ENCODE peak calls at places on chromosomes 3 and 15, in six cellular contexts. F, Q, G, X, Y and L are unnamed samples.

GRCh38 chr3:51709675-51710074 is 2.8 kb downstream of the GRM2 start:
- DNase-seq in F (no peak), Q (no peak), G (no peak), X (no peak), Y (no peak), L (no peak)

GRCh38 chr15:92617197-92618037 is 38.2 kb downstream of the FAM174B start:
- DNase-seq in F (no peak), Q (peak; percentile 90), G (peak; percentile 73), X (peak; percentile 74), Y (no peak), L (no peak)

GRCh38 chr3:106242779-106243178 is 374.0 kb upstream of the CBLB start:
- DNase-seq in F (no peak), Q (no peak), G (no peak), X (no peak), Y (no peak), L (no peak)

GRCh38 chr15:39580630-39581500 is at the start of gene THBS1:
- DNase-seq in F (peak; percentile 87), Q (peak; percentile 94), G (peak; percentile 94), X (peak; percentile 85), Y (peak; percentile 44), L (peak; percentile 94)

GRCh38 chr3:69406156-69406555 is 20.3 kb upstream of the FRMD4B start:
- DNase-seq in F (no peak), Q (no peak), G (no peak), X (peak; percentile 75), Y (no peak), L (no peak)

GRCh38 chr3:108804956-108805355 is 17.6 kb upstream of the TRAT1 start:
- DNase-seq in F (no peak), Q (no peak), G (no peak), X (no peak), Y (no peak), L (no peak)

GRCh38 chr3:142029052-142029642 is 120.2 kb downstream of the TFDP2 start:
- DNase-seq in F (no peak), Q (no peak), G (no peak), X (no peak), Y (no peak), L (no peak)

GRCh38 chr3:15330031-15330596 is 2.3 kb downstream of the SH3BP5 start:
- DNase-seq in F (no peak), Q (peak; percentile 85), G (peak; percentile 88), X (peak; percentile 61), Y (no peak), L (peak; percentile 86)

GRCh38 chr3:35120026-35120425 is 519.3 kb upstream of the ARPP21 start:
- DNase-seq in F (no peak), Q (no peak), G (no peak), X (no peak), Y (no peak), L (no peak)

GRCh38 chr3:109355625-109356441 is 18.5 kb upstream of the DPPA4 start:
- DNase-seq in F (no peak), Q (no peak), G (no peak), X (no peak), Y (no peak), L (no peak)

GRCh38 chr3:9548991-9549390 is 4.6 kb downstream of the LHFPL4 start:
- DNase-seq in F (no peak), Q (no peak), G (no peak), X (no peak), Y (no peak), L (no peak)

GRCh38 chr15:70526221-70526973 is 237.0 kb downstream of the UACA start:
- DNase-seq in F (peak; percentile 78), Q (no peak), G (peak; percentile 78), X (no peak), Y (peak; percentile 70), L (no peak)

GRCh38 chr3:53748512-53749271 is 97.5 kb downstream of the CHDH start:
- DNase-seq in F (peak; percentile 72), Q (no peak), G (no peak), X (peak; percentile 38), Y (no peak), L (no peak)

GRCh38 chr15:37981781-37982180 is 47.3 kb downstream of the TMCO5A start:
- DNase-seq in F (no peak), Q (no peak), G (no peak), X (no peak), Y (no peak), L (no peak)

GRCh38 chr15:89089316-89090230 is 1.3 kb downstream of the ABHD2 start:
- DNase-seq in F (no peak), Q (no peak), G (no peak), X (no peak), Y (no peak), L (no peak)

GRCh38 chr3:150222646-150223045 is 185.5 kb upstream of the TSC22D2 start:
- DNase-seq in F (no peak), Q (no peak), G (no peak), X (no peak), Y (no peak), L (no peak)

GRCh38 chr3:150222190-150222548 is 185.9 kb upstream of the TSC22D2 start:
- DNase-seq in F (no peak), Q (no peak), G (no peak), X (no peak), Y (no peak), L (no peak)

GRCh38 chr3:150223568-150223967 is 184.5 kb upstream of the TSC22D2 start:
- DNase-seq in F (no peak), Q (no peak), G (no peak), X (no peak), Y (no peak), L (no peak)

GRCh38 chr3:150220791-150221190 is 187.3 kb upstream of the TSC22D2 start:
- DNase-seq in F (no peak), Q (no peak), G (no peak), X (no peak), Y (no peak), L (no peak)

GRCh38 chr3:150223090-150223489 is 185.0 kb upstream of the TSC22D2 start:
- DNase-seq in F (no peak), Q (no peak), G (no peak), X (no peak), Y (no peak), L (no peak)
- H3K27ac ChIP-seq in F (no peak overlapping the region), Q (no peak overlapping the region), G (no peak overlapping the region), X (no peak overlapping the region), Y (no peak overlapping the region), L (no peak overlapping the region)

GRCh38 chr3:13788522-13789424 is 91.1 kb downstream of the WNT7A start:
- DNase-seq in F (no peak), Q (no peak), G (no peak), X (no peak), Y (no peak), L (no peak)

GRCh38 chr3:13792512-13793347 is 87.1 kb downstream of the WNT7A start:
- DNase-seq in F (no peak), Q (no peak), G (no peak), X (no peak), Y (no peak), L (no peak)

GRCh38 chr3:13790376-13791219 is 89.3 kb downstream of the WNT7A start:
- DNase-seq in F (peak; percentile 64), Q (no peak), G (no peak), X (no peak), Y (no peak), L (no peak)

GRCh38 chr3:13793451-13793850 is 86.4 kb downstream of the WNT7A start:
- DNase-seq in F (no peak), Q (no peak), G (no peak), X (no peak), Y (no peak), L (no peak)

GRCh38 chr3:13791501-13792490 is 88.1 kb downstream of the WNT7A start:
- DNase-seq in F (no peak), Q (no peak), G (no peak), X (no peak), Y (no peak), L (no peak)
- H3K27ac ChIP-seq in F (no peak overlapping the region), Q (no peak overlapping the region), G (no peak overlapping the region), X (no peak overlapping the region), Y (no peak overlapping the region), L (no peak overlapping the region)

GRCh38 chr15:66650433-66650832 is 51.6 kb upstream of the SMAD6 start:
- DNase-seq in F (no peak), Q (no peak), G (no peak), X (peak; percentile 63), Y (no peak), L (peak; percentile 75)
- H3K27ac ChIP-seq in F (no peak overlapping the region), Q (no peak overlapping the region), G (no peak overlapping the region), X (no peak overlapping the region), Y (no peak overlapping the region), L (no peak overlapping the region)

DNA sequence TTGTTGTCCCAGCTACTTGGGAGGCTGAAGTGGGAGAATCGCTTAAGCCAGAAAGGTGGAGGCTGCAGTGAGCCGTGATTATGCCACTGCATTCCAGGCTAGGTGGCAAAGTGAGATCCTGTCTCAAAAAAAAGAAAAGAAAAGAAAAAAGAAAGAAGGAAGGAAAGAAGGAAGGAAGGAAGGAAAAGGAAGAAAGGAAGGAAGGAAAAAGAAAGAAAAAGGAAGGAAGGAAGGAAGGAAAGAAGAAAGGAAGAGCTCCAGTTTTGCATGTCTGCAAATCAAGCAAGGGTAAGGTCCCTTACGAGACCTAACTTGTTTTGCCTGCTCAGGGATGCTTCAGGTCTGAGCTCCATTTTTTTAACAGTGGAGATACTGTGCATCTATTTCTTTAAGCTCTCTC is 3.6 kb upstream of the XIRP1 start:
- DNase-seq in F (no peak), Q (no peak), G (no peak), X (no peak), Y (no peak), L (no peak)
- H3K27ac ChIP-seq in F (no peak overlapping the region), Q (no peak overlapping the region), G (no peak overlapping the region), X (no peak overlapping the region), Y (no peak overlapping the region), L (no peak overlapping the region)

GRCh38 chr3:50111757-50112156 is 23.0 kb downstream of the RBM5 start:
- DNase-seq in F (no peak), Q (no peak), G (no peak), X (no peak), Y (no peak), L (no peak)
- H3K27ac ChIP-seq in F (no peak overlapping the region), Q (no peak overlapping the region), G (no peak overlapping the region), X (no peak overlapping the region), Y (no peak overlapping the region), L (no peak overlapping the region)

GRCh38 chr3:196640501-196640968 is 1.0 kb downstream of the NRROS start:
- DNase-seq in F (no peak), Q (no peak), G (no peak), X (no peak), Y (peak; percentile 34), L (no peak)
- H3K27ac ChIP-seq in F (peak overlapping the region; percentile 93), Q (peak overlapping the region; percentile 55), G (peak overlapping the region; percentile 79), X (no peak overlapping the region), Y (peak overlapping the region; percentile 67), L (peak overlapping the region; percentile 14)

DNA sequence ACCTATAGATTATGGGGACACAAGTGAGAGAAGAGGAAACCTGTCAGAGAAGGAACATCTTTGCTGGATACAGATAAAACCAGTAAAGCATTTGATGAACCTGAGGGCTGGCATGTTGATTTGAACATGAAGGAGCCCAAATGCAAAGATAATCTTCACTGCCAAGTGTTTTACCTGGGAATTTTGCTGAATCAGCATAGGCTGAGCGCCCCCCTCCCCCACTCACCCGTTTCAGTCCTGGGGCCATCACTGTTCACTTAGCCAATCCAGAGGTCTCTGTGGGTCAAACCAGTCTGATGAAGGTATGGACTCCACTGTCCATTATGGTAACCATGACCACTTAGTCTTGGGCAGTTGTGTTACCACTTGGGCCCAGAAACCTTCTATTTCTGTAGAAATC is 466.0 kb upstream of the GRM7 start:
- DNase-seq in F (no peak), Q (no peak), G (no peak), X (no peak), Y (no peak), L (no peak)
- H3K27ac ChIP-seq in F (no peak overlapping the region), Q (no peak overlapping the region), G (no peak overlapping the region), X (no peak overlapping the region), Y (no peak overlapping the region), L (no peak overlapping the region)